ENCODE peak calls at places on chromosomes 12 and 14, in ten cellular contexts. C, U, V, Y, B, O, K, P, S and Q are unnamed samples.

GRCh38 chr12:71159260-71159659 is 1.5 kb upstream of the TSPAN8 start:
- DNase-seq in V (no peak), Y (no peak), S (no peak), B (no peak), K (no peak), C (no peak), U (no peak), P (no peak), O (no peak), Q (no peak)

GRCh38 chr14:66311935-66312334 is 174.2 kb upstream of the CCDC196 start:
- DNase-seq in Y (no peak), O (no peak), C (no peak), K (no peak), P (no peak), U (no peak), V (no peak), S (no peak), B (no peak), Q (no peak)

GRCh38 chr12:32896438-32897275 is at the start of gene PKP2:
- DNase-seq in B (peak), U (no peak), K (no peak), P (peak), V (no peak), O (peak), Y (peak), S (peak), C (peak), Q (no peak)

GRCh38 chr12:52280319-52280795 is 5.9 kb downstream of the KRT86 start:
- DNase-seq in U (peak), Y (no peak), V (peak), B (peak), O (no peak), C (peak), S (peak), P (peak), K (no peak), Q (peak)

GRCh38 chr12:90938451-90938850 is 16.5 kb downstream of the CCER1 start:
- DNase-seq in Y (no peak), C (peak), B (peak), O (no peak), S (no peak), K (no peak), P (no peak), V (no peak), U (peak), Q (no peak)

GRCh38 chr14:55851961-55852360 is 266.2 kb upstream of the PELI2 start:
- DNase-seq in K (no peak), Y (no peak), S (no peak), P (no peak), O (no peak), U (no peak), V (no peak), C (no peak), B (no peak), Q (no peak)

GRCh38 chr14:50210074-50210473 is 21.3 kb downstream of the SOS2 start:
- DNase-seq in P (no peak), U (no peak), O (no peak), Y (no peak), V (no peak), K (no peak), B (no peak), C (no peak), S (no peak), Q (no peak)

GRCh38 chr12:104865080-104865479 is 93.0 kb downstream of the SLC41A2 start:
- DNase-seq in U (no peak), S (no peak), V (no peak), K (peak), Y (no peak), O (no peak), P (no peak), C (no peak), B (no peak), Q (no peak)

GRCh38 chr14:58099682-58100081 is 52.3 kb downstream of the ARMH4 start:
- DNase-seq in B (no peak), U (no peak), Y (no peak), S (no peak), K (no peak), O (no peak), C (no peak), V (no peak), P (no peak), Q (no peak)

GRCh38 chr14:52363001-52363704 is 49.0 kb downstream of the PTGER2 start:
- DNase-seq in P (no peak), B (no peak), V (no peak), C (no peak), Y (no peak), O (no peak), S (no peak), U (no peak), K (no peak), Q (no peak)

GRCh38 chr14:101108579-101109346 is 205.2 kb upstream of the RTL1 start:
- DNase-seq in K (no peak), B (no peak), S (peak), P (no peak), Y (no peak), U (no peak), O (no peak), V (peak), C (no peak), Q (no peak)

GRCh38 chr14:74962059-74962458 is 6.7 kb upstream of the PGF start:
- DNase-seq in C (no peak), S (no peak), V (no peak), O (no peak), U (no peak), Y (no peak), K (no peak), B (no peak), P (no peak), Q (no peak)

GRCh38 chr12:22539055-22539454 is 5.3 kb downstream of the C2CD5 start:
- DNase-seq in Y (no peak), K (peak), S (no peak), V (no peak), B (no peak), C (no peak), P (no peak), U (no peak), O (no peak), Q (no peak)

GRCh38 chr14:103220134-103220981 is 97.1 kb downstream of the TNFAIP2 start:
- DNase-seq in P (no peak), U (no peak), O (no peak), K (no peak), C (no peak), S (no peak), B (no peak), V (no peak), Y (peak), Q (no peak)

GRCh38 chr12:126874427-126875026 is 1392.4 kb upstream of the TMEM132C start:
- DNase-seq in C (peak), K (peak), P (peak), U (peak), S (no peak), Y (peak), O (peak), B (peak), V (peak), Q (peak)

GRCh38 chr12:21340406-21340805 is 5.7 kb upstream of the SLCO1A2 start:
- DNase-seq in K (no peak), V (no peak), B (no peak), U (no peak), S (no peak), Y (no peak), O (no peak), C (no peak), P (no peak), Q (no peak)

GRCh38 chr12:93571854-93572711 is at the start of gene SOCS2:
- DNase-seq in V (peak), K (no peak), P (peak), Y (peak), O (peak), B (no peak), S (peak), U (no peak), C (peak), Q (no peak)

GRCh38 chr14:85572845-85573244 is 42.9 kb downstream of the FLRT2 start:
- DNase-seq in P (no peak), S (no peak), V (no peak), C (peak), B (peak), O (no peak), K (no peak), U (no peak), Y (no peak), Q (no peak)

GRCh38 chr14:60315591-60315990 is 66.6 kb downstream of the PPM1A start:
- DNase-seq in Y (no peak), C (no peak), O (no peak), U (no peak), B (no peak), S (no peak), P (no peak), V (no peak), K (no peak), Q (no peak)
- TF ChIP-seq CTCF in Y (no peak), C (no peak), O (no peak), U (no peak), B (no peak), S (no peak), P (no peak), V (no peak), K (no peak), Q (no peak)

GRCh38 chr12:56189918-56190694 is 823 bp upstream of the SMARCC2 start:
- DNase-seq in B (peak), U (peak), O (peak), Y (peak), K (peak), S (peak), P (peak), C (peak), V (peak), Q (peak)
- TF ChIP-seq CTCF in B (no peak), U (no peak), O (no peak), Y (peak), K (no peak), S (no peak), P (no peak), C (no peak), V (no peak), Q (no peak)

GRCh38 chr14:99397698-99398097 is 83.0 kb downstream of the SETD3 start:
- DNase-seq in Y (no peak), O (no peak), K (no peak), C (no peak), U (no peak), S (no peak), B (no peak), P (no peak), V (no peak), Q (no peak)
- TF ChIP-seq CTCF in Y (no peak), O (no peak), K (no peak), C (no peak), U (no peak), S (no peak), B (no peak), P (no peak), V (no peak), Q (no peak)

DNA sequence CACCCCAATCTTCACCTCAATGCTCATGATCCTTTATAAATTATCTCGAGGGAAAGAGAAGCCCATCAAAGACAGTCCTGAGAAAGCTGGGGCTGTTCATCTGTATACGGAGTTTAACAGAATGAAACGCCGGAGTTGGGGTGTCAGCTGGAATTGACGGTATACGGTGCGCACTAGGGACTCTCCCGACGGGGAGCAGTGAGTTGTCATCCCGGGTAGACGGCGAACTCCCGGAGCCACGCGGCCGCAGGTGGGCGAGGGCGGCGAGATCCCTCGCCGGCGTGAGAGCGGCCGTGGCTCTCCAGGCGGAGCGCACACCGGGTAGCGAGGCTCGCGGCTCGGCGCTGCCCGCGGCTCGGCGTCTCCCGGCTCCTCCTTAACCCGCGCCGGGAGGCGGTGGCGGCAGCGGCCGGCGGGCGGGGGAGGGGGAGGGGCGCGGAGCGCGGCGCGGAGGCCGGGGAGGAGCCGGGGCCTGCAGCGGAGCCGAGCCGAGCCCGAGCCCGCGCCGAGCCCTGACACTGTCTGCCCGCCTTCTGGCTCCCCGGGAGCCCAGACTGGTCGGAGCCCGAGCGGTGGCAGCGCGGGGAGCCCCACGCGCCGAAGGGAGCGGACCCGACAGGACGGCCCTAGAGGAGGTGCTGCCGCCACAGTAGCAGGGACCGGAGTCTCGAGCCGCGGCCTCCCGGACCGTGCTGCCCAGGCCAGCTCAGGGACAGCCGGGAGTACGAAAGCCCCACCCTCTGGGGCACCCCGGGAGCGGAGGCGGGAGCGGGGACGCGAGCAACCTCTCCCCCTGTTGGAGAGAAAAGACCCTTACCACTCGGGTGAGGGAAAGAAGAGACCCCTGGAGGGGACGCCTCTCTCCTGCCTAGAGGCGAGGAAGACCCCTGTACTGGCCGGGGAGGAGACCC is at the start of gene FOXJ2:
- DNase-seq in P (peak), Y (peak), S (peak), O (peak), B (peak), C (peak), U (peak), V (peak), K (peak), Q (no peak)
- TF ChIP-seq CTCF in P (peak), Y (no peak), S (no peak), O (no peak), B (peak), C (no peak), U (no peak), V (no peak), K (no peak), Q (no peak)

DNA sequence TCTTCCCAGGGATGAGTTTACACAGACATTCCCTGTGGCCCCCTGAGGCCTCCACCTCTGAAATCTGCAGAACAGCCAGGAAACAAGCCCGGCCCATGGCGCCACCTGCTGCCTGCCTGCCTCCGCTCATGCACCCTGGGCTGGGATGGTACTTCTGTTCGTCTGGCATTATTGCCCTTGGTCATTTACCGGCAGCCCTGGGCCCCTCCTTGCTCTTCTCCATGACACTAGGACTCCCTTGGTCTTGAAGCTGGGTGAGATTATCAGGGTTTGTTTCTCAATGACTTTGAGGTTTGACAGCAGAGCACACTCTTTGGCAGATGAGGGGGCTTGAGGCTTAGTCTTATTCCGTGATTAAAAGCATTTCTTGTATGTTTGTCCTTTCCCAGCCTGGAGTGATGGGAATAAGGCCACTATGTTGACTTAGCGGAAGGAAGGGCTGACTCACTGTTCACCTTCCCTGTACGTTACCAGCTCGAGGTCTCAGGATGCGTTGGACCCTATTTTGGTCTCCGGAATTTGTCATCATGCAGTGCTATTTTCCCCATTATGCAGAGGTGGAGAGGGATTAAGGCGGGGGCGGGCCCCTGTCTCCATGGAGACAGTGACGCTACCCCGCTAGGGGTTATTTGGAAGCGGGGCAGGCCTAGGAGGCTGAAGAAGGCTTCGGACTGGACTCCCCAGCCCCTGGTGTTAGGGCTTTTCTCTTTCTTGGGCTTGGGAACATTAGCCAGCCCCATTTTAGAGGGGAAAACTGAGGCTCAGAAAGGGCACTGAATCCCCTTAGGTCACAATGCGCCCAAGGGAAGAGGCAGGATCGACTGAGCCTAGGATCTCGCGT is 709 bp upstream of the PEX5 start:
- DNase-seq in C (peak), U (peak), K (peak), B (peak), P (peak), V (peak), O (peak), Y (peak), S (peak), Q (peak)
- TF ChIP-seq CTCF in C (peak), U (peak), K (peak), B (peak), P (peak), V (peak), O (peak), Y (peak), S (no peak), Q (peak)